ENCODE peak calls at places on chromosomes 7 and 10, in six cellular contexts. C is esophagus muscularis mucosa, S is suprapubic skin, Y is transverse colon, U is neuronal stem cell, X is Karpas-422. F is an unnamed sample.

GRCh38 chr7:33334349-33334748 is 205.0 kb downstream of the BBS9 start:
- DNase-seq in C (no peak), S (no peak), Y (no peak), U (no peak), X (peak), F (no peak)

GRCh38 chr7:158723714-158724385 is 19.2 kb upstream of the NCAPG2 start:
- DNase-seq in C (no peak), S (no peak), Y (no peak), U (no peak), X (no peak), F (no peak)

GRCh38 chr7:148481965-148482626 is 108.5 kb upstream of the C7orf33 start:
- DNase-seq in C (no peak), S (no peak), Y (no peak), U (no peak), X (peak), F (no peak)

GRCh38 chr7:113349339-113349738 is 231.0 kb upstream of the SMIM30 start:
- DNase-seq in C (no peak), S (no peak), Y (no peak), U (no peak), X (no peak), F (no peak)

GRCh38 chr10:110629680-110630191 is 14.4 kb upstream of the RBM20 start:
- DNase-seq in C (peak), S (no peak), Y (no peak), U (no peak), X (no peak), F (no peak)

GRCh38 chr10:77176224-77176623 is 461.4 kb downstream of the KCNMA1 start:
- DNase-seq in C (no peak), S (no peak), Y (no peak), U (no peak), X (no peak), F (no peak)

GRCh38 chr10:103983367-103983911 is 16.5 kb downstream of the SLK start:
- DNase-seq in C (no peak), S (no peak), Y (no peak), U (no peak), X (peak), F (no peak)

GRCh38 chr7:103447073-103447960 is 1.3 kb upstream of the SLC26A5 start:
- DNase-seq in C (no peak), S (no peak), Y (peak), U (peak), X (peak), F (peak)

GRCh38 chr10:117541909-117542705 is 439 bp upstream of the EMX2 start:
- DNase-seq in C (no peak), S (peak), Y (no peak), U (peak), X (no peak), F (no peak)

GRCh38 chr10:29957887-29958330 is 101.5 kb downstream of the JCAD start:
- DNase-seq in C (no peak), S (no peak), Y (no peak), U (no peak), X (peak), F (no peak)

GRCh38 chr7:15765753-15766152 is 79.3 kb upstream of the MEOX2 start:
- DNase-seq in C (no peak), S (no peak), Y (no peak), U (peak), X (no peak), F (no peak)

GRCh38 chr7:154484406-154484805 is 432.2 kb downstream of the DPP6 start:
- DNase-seq in C (peak), S (no peak), Y (no peak), U (no peak), X (no peak), F (peak)

GRCh38 chr10:110219884-110220283 is 12.5 kb downstream of the MXI1 start:
- DNase-seq in C (peak), S (no peak), Y (no peak), U (no peak), X (no peak), F (no peak)

GRCh38 chr7:151683615-151684407 is 164.1 kb upstream of the RHEB start:
- DNase-seq in C (no peak), S (peak), Y (no peak), U (no peak), X (no peak), F (no peak)

GRCh38 chr7:29044529-29044928 is 86.4 kb upstream of the TRIL start:
- DNase-seq in C (no peak), S (no peak), Y (no peak), U (no peak), X (no peak), F (no peak)

GRCh38 chr10:112524637-112525036 is 77.6 kb downstream of the VTI1A start:
- DNase-seq in C (no peak), S (no peak), Y (no peak), U (no peak), X (no peak), F (no peak)

GRCh38 chr10:104143829-104144228 is 21.9 kb downstream of the SFR1 start:
- DNase-seq in C (no peak), S (no peak), Y (no peak), U (no peak), X (no peak), F (no peak)

DNA sequence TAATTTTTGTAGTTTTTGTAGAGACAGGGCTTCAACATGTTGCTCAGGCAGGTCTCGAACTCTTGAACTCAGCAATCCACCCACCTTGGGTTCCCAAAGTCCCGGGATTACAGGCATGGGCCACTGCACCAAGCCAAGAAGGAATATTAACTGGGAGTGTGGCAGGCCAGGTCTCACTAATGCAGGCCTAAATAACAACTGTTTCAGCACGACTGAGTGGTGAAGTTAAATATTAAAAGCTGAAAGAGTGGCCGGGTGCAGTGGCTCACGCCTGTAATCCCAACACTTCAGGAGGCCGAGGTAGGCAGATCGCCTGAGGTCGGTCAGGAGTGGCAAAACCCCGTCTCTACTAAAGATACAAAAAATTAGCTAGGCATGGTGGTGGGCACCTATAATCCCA is 21.1 kb downstream of the CHUK start:
- DNase-seq in C (no peak), S (no peak), Y (no peak), U (no peak), X (no peak), F (no peak)
- H3K27ac ChIP-seq in C (no peak), S (no peak), Y (no peak), U (no peak), X (no peak), F (no peak)

GRCh38 chr10:71222541-71223364 is 10.4 kb downstream of the UNC5B start:
- DNase-seq in C (no peak), S (no peak), Y (no peak), U (no peak), X (peak), F (no peak)

GRCh38 chr10:71221586-71222202 is 9.3 kb downstream of the UNC5B start:
- DNase-seq in C (no peak), S (no peak), Y (no peak), U (no peak), X (no peak), F (no peak)

GRCh38 chr10:71223365-71224058 is 11.1 kb downstream of the UNC5B start:
- DNase-seq in C (no peak), S (no peak), Y (no peak), U (no peak), X (no peak), F (no peak)

GRCh38 chr10:71228875-71229720 is 16.7 kb downstream of the UNC5B start:
- DNase-seq in C (no peak), S (no peak), Y (no peak), U (no peak), X (no peak), F (no peak)

GRCh38 chr10:71225291-71226058 is 13.1 kb downstream of the UNC5B start:
- DNase-seq in C (no peak), S (peak), Y (no peak), U (no peak), X (no peak), F (peak)
- H3K27ac ChIP-seq in C (no peak), S (no peak), Y (no peak), U (no peak), X (no peak), F (peak)

GRCh38 chr7:114922151-114922651 is 307 bp downstream of the MDFIC start:
- DNase-seq in C (no peak), S (peak), Y (peak), U (peak), X (no peak), F (no peak)
- H3K27ac ChIP-seq in C (peak), S (peak), Y (peak), U (peak), X (no peak), F (peak)

DNA sequence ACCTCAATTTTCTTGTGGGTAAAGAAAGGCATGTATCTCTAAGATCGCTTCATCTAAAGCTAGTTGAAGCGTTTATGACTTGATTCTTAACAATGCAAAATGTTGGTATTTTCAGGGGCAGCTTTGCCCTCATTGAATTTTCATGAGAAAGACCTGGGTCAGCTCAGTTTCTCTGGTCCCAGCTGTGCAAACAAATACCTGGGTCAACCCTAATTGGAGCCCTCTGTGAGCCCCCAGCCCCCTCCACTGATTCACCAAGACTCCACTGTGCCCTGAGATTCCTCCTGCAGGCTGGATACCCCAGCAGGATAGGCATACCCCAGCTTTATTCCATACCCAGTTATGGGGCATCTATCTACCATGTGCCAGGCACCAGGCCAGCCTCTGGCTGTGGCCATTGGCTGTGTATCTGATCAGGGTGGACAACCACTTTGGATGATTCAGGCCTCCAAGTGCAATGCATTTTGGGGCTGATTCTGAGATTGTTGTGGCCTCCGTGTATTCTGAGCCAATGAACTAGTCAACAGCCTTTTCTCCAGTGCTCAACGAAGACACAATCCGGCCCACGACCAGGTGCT is 201.9 kb downstream of the MYOF start:
- DNase-seq in C (no peak), S (no peak), Y (no peak), U (no peak), X (no peak), F (no peak)
- H3K27ac ChIP-seq in C (no peak), S (no peak), Y (no peak), U (no peak), X (no peak), F (no peak)

GRCh38 chr10:75117996-75118395 is 6.5 kb downstream of the SAMD8 start:
- DNase-seq in C (no peak), S (no peak), Y (no peak), U (no peak), X (no peak), F (no peak)
- H3K27ac ChIP-seq in C (no peak), S (no peak), Y (peak), U (no peak), X (no peak), F (no peak)

GRCh38 chr7:30911133-30911532 is 520 bp upstream of the AQP1 start:
- DNase-seq in C (no peak), S (no peak), Y (no peak), U (no peak), X (no peak), F (no peak)
- H3K27ac ChIP-seq in C (peak), S (no peak), Y (peak), U (no peak), X (no peak), F (no peak)

DNA sequence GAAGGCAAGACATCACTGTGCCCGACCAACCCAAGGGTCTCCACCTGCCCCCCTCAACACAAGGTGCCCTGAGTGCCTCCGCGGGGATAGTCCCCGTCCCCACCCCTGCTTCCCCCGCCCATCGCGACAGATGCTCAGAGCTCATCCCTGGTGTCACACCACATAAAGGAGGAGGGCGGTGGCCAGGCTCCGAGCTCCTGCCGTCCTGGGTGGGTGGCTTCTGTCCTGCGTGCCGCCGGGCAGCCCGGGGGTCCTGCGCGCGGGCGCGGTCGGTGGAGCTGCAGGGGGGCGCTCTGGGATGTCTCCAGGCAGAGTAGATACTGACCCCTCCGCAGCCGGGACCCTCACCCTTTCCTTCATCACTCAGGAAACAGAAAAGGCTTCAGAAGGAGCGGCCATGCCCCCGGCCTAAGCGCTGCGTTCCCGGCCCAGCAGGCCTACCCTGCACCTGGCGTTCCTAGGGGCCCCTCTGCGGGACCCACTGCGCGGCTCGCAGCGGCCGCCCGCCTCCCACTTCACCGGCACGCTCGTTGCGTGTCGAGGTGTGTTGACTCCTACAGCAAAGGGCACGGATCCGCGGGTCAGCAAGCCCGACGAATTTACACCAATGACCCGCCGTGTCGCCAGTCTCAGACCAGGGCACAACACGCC is 53.4 kb downstream of the ALOX5 start:
- DNase-seq in C (no peak), S (no peak), Y (no peak), U (no peak), X (no peak), F (no peak)
- H3K27ac ChIP-seq in C (no peak), S (no peak), Y (no peak), U (no peak), X (no peak), F (no peak)

F was measured in substantia nigra.